ENCODE peak calls at places on chromosomes 7 and 10, in six cellular contexts. C is H9, R is IMR-90, A is trophoblast cell, I is H1, K is mesenchymal stem cell. M is an unnamed sample.

GRCh38 chr7:17401806-17402627 is 103.6 kb downstream of the AHR start:
- DNase-seq in C (no peak), R (no peak), A (no peak), I (no peak), K (no peak), M (no peak)

GRCh38 chr7:151247611-151248176 is 800 bp downstream of the SMARCD3 start:
- DNase-seq in C (no peak), R (no peak), A (peak), I (peak), K (peak), M (no peak)

GRCh38 chr10:24950439-24950838 is 2.0 kb downstream of the PRTFDC1 start:
- DNase-seq in C (no peak), R (no peak), A (no peak), I (no peak), K (no peak), M (no peak)

GRCh38 chr10:87752571-87752970 is 65.5 kb downstream of the ATAD1 start:
- DNase-seq in C (no peak), R (peak), A (no peak), I (no peak), K (peak), M (no peak)

GRCh38 chr10:7561216-7561893 is 105.4 kb downstream of the ITIH5 start:
- DNase-seq in C (peak), R (no peak), A (peak), I (peak), K (no peak), M (no peak)

GRCh38 chr7:89797965-89798598 is 356.2 kb upstream of the STEAP1 start:
- DNase-seq in C (no peak), R (no peak), A (no peak), I (no peak), K (no peak), M (no peak)

GRCh38 chr7:64599341-64599740 is 36.5 kb upstream of the ZNF680 start:
- DNase-seq in C (no peak), R (no peak), A (peak), I (no peak), K (no peak), M (no peak)

GRCh38 chr10:112539340-112539739 is 92.3 kb downstream of the VTI1A start:
- DNase-seq in C (no peak), R (no peak), A (no peak), I (no peak), K (no peak), M (no peak)

GRCh38 chr7:12714436-12714737 is 27.0 kb downstream of the ARL4A start:
- DNase-seq in C (no peak), R (no peak), A (no peak), I (no peak), K (no peak), M (no peak)

GRCh38 chr7:25124485-25125136 is 449 bp downstream of the CYCS start:
- DNase-seq in C (no peak), R (no peak), A (peak), I (no peak), K (no peak), M (peak)

GRCh38 chr7:1176891-1177373 is 16.9 kb upstream of the ZFAND2A start:
- DNase-seq in C (peak), R (peak), A (peak), I (peak), K (peak), M (no peak)

GRCh38 chr10:42959833-42960232 is 117.0 kb upstream of the RET start:
- DNase-seq in C (no peak), R (no peak), A (no peak), I (no peak), K (no peak), M (no peak)

GRCh38 chr7:22576941-22577927 is 77.2 kb upstream of the STEAP1B start:
- DNase-seq in C (no peak), R (peak), A (peak), I (no peak), K (peak), M (no peak)

GRCh38 chr10:49694466-49694865 is 15.0 kb downstream of the C10orf53 start:
- DNase-seq in C (no peak), R (no peak), A (no peak), I (no peak), K (no peak), M (no peak)

GRCh38 chr10:77925795-77926565 is 575 bp downstream of the DLG5 start:
- DNase-seq in C (peak), R (no peak), A (peak), I (peak), K (peak), M (peak)

GRCh38 chr10:97153276-97153850 is 32.4 kb downstream of the SLIT1 start:
- DNase-seq in C (no peak), R (no peak), A (no peak), I (no peak), K (no peak), M (no peak)

GRCh38 chr10:98265403-98266378 is 2.3 kb downstream of the LOXL4 start:
- DNase-seq in C (no peak), R (no peak), A (no peak), I (no peak), K (no peak), M (no peak)

GRCh38 chr10:111430070-111430469 is 353.2 kb downstream of the ADRA2A start:
- DNase-seq in C (no peak), R (no peak), A (no peak), I (no peak), K (no peak), M (no peak)

GRCh38 chr10:7817576-7817975 is 729 bp upstream of the TAF3 start:
- DNase-seq in C (no peak), R (no peak), A (no peak), I (no peak), K (no peak), M (no peak)

GRCh38 chr7:127137146-127137545 is 115.6 kb downstream of the GRM8 start:
- DNase-seq in C (no peak), R (no peak), A (no peak), I (no peak), K (no peak), M (no peak)

GRCh38 chr10:69645296-69645665 is 15.2 kb downstream of the FAM241B start:
- DNase-seq in C (no peak), R (no peak), A (no peak), I (no peak), K (no peak), M (no peak)

GRCh38 chr7:10257438-10257837 is 716.2 kb upstream of the PHF14 start:
- DNase-seq in C (no peak), R (no peak), A (no peak), I (no peak), K (no peak), M (no peak)

DNA sequence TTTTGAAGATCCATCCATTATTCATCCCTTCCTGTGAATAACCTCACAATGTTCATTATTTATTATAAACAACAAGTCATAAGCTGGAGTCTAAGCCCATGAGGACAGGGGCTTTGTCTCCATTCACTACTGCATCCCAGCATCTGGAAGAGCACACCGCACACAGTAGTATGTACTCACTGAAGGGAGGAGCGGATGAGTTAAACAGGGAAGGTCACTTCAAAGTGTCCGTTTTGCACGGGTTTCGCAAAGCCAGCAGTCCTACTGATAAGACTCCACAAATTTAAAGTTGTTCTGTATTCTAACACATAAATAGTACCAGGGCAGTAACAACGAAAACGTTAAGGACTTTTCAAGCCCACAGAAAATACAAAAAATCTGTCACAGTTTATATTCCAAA is 167.9 kb downstream of the PARD3 start:
- DNase-seq in C (no peak), R (no peak), A (no peak), I (no peak), K (no peak), M (no peak)
- H3K23ac ChIP-seq in C (no peak), R (no peak), A (no peak), I (no peak), K (no peak), M (no peak)

DNA sequence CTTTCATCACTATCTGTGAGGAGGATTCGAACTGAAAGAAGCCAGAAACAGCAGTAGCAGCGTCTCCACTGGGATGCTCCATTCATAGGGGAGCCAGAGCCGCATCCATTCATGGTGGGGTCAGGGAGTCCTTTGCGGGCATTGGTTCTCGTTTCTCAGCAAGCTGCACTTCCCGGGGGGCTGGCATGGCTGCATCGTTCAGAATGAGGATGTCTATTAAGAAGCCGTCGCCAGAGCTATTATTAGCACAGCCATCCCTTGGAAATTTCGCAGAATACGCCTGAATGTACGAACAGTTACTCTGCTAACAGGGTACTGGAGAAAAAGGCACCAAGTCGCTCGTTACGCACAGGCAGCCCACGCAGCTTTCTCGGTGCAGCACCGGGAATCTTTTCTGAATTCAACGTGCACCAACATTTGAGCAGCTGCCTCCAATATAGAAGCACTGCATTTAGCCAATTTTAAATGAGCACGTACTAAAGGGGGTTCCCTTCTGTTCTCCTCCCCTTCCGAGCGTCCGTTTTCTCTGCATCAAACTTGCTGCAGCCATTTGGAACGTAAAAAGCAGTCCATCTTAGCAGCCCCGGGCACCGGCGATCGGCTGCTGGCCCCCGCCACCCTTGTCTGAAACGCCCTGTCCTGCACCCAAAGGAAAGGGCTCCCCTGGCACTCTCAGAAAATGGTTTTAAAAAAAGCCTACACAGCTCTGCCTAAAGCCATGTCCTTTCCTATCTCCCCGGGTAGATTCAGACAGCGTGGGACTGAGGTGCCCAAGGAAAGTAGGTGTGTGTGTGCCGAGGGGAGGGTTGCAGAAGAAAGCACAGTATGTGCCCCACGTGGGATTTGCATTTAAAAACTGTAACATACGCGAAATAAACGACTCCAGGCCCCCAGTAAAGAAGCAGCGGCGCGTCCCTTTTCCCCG is 304.1 kb downstream of the PRPF18 start:
- DNase-seq in C (peak), R (peak), A (peak), I (no peak), K (peak), M (peak)
- H2BK5ac ChIP-seq in C (no peak), R (peak), A (peak), I (no peak), K (no peak), M (no peak)

GRCh38 chr7:99392659-99393362 is 15.6 kb downstream of the PDAP1 start:
- DNase-seq in C (peak), R (no peak), A (peak), I (peak), K (peak), M (peak)
- H2BK120ac ChIP-seq in C (no peak), R (no peak), A (no peak), I (no peak), K (no peak), M (no peak)

GRCh38 chr7:2844153-2845077 is at the start of gene GNA12:
- DNase-seq in C (peak), R (peak), A (peak), I (peak), K (peak), M (peak)
- H3K23ac ChIP-seq in C (no peak), R (peak), A (no peak), I (no peak), K (peak), M (peak)

DNA sequence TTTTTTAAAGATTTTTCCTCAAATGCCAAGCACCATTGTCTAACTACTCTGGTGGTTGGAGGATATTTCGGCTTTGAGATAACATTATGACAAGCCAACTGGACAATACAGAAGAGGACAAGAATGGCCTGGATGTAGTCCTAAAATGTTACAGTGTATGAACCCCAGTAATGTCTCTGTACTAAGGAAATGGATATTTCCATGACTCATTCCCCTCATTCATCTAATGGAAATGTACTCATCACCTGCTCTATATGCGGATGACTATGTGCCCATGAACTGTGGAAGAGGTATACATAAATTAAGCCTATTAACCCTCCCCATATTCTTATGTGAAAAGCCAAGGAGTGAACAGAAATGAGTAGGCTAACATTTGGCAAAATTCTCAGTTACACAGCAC is 207.9 kb downstream of the CACNA2D1 start:
- DNase-seq in C (no peak), R (peak), A (no peak), I (no peak), K (peak), M (no peak)
- H2BK5ac ChIP-seq in C (no peak), R (no peak), A (no peak), I (no peak), K (no peak), M (no peak)

DNA sequence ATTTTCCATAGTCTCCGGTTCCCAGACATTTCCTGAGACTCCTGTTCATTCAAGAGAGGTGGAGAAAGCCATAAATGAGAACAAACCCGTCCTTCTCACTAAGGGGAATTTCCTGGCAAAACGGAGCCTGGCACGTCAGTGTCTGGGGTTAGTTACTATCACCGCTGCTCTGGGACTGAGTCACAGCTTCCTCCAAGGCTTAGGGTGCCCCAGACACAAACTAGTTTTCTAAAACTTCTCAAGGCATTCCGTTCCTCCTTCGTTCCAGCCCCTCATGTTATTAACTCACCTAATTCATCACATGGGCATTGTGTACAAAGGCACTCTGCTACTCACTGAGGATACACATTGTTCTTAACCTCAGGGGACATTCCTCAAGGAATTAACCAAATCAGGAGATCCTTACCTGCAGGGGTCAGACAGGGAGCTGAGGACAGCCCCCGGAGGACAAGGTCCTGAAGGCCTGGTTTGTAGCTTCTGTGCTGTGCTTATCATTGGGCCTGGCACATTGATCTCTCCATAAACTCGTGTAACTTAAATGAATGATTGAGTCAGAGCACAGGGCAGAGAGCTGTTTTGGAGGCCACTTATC is 103.0 kb upstream of the KLF6 start:
- DNase-seq in C (peak), R (peak), A (peak), I (no peak), K (peak), M (peak)
- H2BK120ac ChIP-seq in C (no peak), R (peak), A (peak), I (peak), K (peak), M (no peak)

DNA sequence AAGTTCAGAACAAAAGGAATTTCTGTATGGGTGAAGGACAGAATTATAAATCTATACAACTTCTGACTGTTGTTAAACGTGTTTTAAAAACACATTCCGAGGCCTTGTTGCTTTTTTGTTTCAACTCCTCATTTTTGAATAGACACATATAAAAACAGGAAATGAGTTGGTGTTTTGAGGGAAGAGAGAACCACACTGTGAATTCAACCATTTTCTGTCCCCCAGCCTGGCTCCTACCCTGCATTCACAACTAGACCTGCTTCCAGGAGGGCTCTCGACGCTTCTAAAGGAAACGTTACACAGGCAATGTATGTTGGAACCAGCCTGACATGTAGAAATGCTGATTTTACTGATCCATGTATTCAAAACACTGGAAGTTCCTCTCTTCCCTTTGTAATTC is 76.5 kb downstream of the OR13A1 start:
- DNase-seq in C (no peak), R (no peak), A (no peak), I (no peak), K (no peak), M (no peak)
- H3K23ac ChIP-seq in C (no peak), R (no peak), A (no peak), I (no peak), K (no peak), M (no peak)

DNA sequence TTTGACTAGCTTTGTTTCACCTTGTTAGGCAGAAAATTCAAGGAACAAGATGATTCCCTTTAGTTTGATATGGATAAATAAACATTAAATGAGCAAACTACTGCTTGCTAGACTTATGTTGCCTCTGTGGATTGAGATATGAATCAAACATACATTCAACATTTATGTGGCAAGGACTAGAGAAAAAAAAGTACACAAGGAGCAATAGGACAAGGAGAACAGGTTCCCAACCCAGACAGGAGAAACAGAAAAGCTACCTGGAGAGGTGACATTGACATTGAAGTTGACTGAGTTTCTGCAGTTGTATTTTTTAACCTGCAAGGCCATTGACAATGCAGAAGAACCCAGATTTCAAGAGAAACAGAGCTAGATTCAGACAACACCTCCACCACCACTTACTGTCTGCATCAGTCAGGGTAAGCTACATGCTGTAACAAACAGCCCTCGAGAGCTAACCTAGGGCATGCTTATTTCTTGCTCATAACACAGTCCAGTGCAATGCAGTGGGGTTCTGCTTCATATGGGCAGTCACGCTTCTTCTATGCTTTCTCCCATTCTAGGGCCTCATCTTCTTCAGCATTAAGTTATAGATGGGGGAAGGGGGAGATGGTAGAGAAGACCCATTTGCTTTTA is 180.9 kb upstream of the LYZL1 start:
- DNase-seq in C (no peak), R (no peak), A (no peak), I (no peak), K (no peak), M (no peak)
- H2BK5ac ChIP-seq in C (no peak), R (no peak), A (peak), I (no peak), K (no peak), M (no peak)

GRCh38 chr10:84957427-84957826 is 629.0 kb downstream of the CCSER2 start:
- DNase-seq in C (no peak), R (no peak), A (no peak), I (no peak), K (no peak), M (peak)
- H2BK120ac ChIP-seq in C (no peak), R (no peak), A (no peak), I (no peak), K (no peak), M (no peak)

GRCh38 chr7:132575987-132576722 is at the start of gene PLXNA4:
- DNase-seq in C (no peak), R (no peak), A (no peak), I (peak), K (peak), M (no peak)
- H3K23ac ChIP-seq in C (no peak), R (no peak), A (no peak), I (no peak), K (peak), M (no peak)

M was measured in neuronal stem cell.